ENCODE peak calls at places on chromosome 10, in ten cellular contexts. S, Y, M, K, Z, Q, N, B, U and H are unnamed samples.

GRCh38 chr10:17905491-17905890 is 46.2 kb upstream of the SLC39A12 start:
- DNase-seq in B (no peak), Y (no peak), U (peak; percentile 50), N (no peak), Q (no peak), S (no peak), K (no peak), Z (no peak), M (no peak), H (no peak)

GRCh38 chr10:44765299-44765698 is 145.8 kb upstream of the TMEM72 start:
- DNase-seq in Z (no peak), Y (no peak), Q (no peak), B (no peak), S (no peak), K (no peak), N (no peak), U (no peak), M (no peak), H (no peak)

GRCh38 chr10:113058175-113058961 is 108.3 kb downstream of the TCF7L2 start:
- DNase-seq in B (no peak), S (no peak), N (no peak), K (no peak), Z (no peak), M (no peak), U (peak; percentile 74), Y (no peak), Q (peak; percentile 53), H (no peak)

GRCh38 chr10:98344589-98345038 is 70.4 kb downstream of the PYROXD2 start:
- DNase-seq in Q (no peak), Z (no peak), Y (no peak), K (no peak), S (no peak), U (peak; percentile 91), B (no peak), N (no peak), M (no peak), H (no peak)

GRCh38 chr10:819326-819725 is 112.2 kb downstream of the LARP4B start:
- DNase-seq in Y (no peak), Z (no peak), M (no peak), S (no peak), B (no peak), K (no peak), U (peak; percentile 82), Q (no peak), N (no peak), H (no peak)

GRCh38 chr10:103584216-103585010 is 90.9 kb downstream of the NEURL1 start:
- DNase-seq in Z (no peak), K (no peak), Q (no peak), B (peak; percentile 41), U (no peak), N (no peak), M (no peak), Y (peak; percentile 61), S (no peak), H (peak; percentile 57)

GRCh38 chr10:72229261-72230251 is 13.5 kb upstream of the ASCC1 start:
- DNase-seq in U (peak; percentile 28), K (no peak), Y (no peak), M (no peak), N (no peak), B (no peak), Z (no peak), S (no peak), Q (no peak), H (no peak)

GRCh38 chr10:21499910-21500577 is 25.4 kb downstream of the SKIDA1 start:
- DNase-seq in K (no peak), M (no peak), U (no peak), S (no peak), Z (no peak), Q (no peak), B (no peak), Y (no peak), N (no peak), H (no peak)

GRCh38 chr10:121188005-121188404 is 336.8 kb downstream of the WDR11 start:
- DNase-seq in U (no peak), K (no peak), Z (no peak), M (no peak), S (peak; percentile 86), Q (no peak), N (no peak), B (no peak), Y (no peak), H (no peak)

GRCh38 chr10:88271736-88272135 is 311.4 kb downstream of the RNLS start:
- DNase-seq in U (peak; percentile 64), Z (no peak), S (no peak), M (no peak), B (peak; percentile 48), Q (no peak), K (no peak), N (no peak), Y (no peak), H (no peak)

GRCh38 chr10:49139000-49139865 is 5.4 kb upstream of the FAM170B start:
- DNase-seq in B (no peak), U (peak; percentile 66), Y (no peak), M (no peak), K (no peak), Z (no peak), N (no peak), S (no peak), Q (no peak), H (no peak)

GRCh38 chr10:98170249-98171117 is 36.0 kb downstream of the R3HCC1L start:
- DNase-seq in N (no peak), M (peak; percentile 3), Y (no peak), B (peak; percentile 53), K (peak; percentile 33), Q (peak; percentile 10), Z (peak; percentile 19), S (peak; percentile 58), U (peak; percentile 68), H (no peak)

GRCh38 chr10:29816801-29817558 is 182.2 kb upstream of the SVIL start:
- DNase-seq in Q (no peak), M (no peak), Y (no peak), N (no peak), B (no peak), U (no peak), K (no peak), S (no peak), Z (no peak), H (no peak)

GRCh38 chr10:12412671-12413368 is 63.5 kb downstream of the CAMK1D start:
- DNase-seq in S (peak; percentile 26), Z (no peak), N (no peak), B (peak; percentile 20), K (no peak), Q (no peak), U (no peak), M (no peak), Y (no peak), H (no peak)

GRCh38 chr10:50373821-50374501 is 122.6 kb upstream of the ASAH2 start:
- DNase-seq in M (no peak), U (peak; percentile 32), Y (no peak), K (no peak), Z (no peak), Q (no peak), N (no peak), S (no peak), B (no peak), H (no peak)

GRCh38 chr10:5627486-5628044 is 38.8 kb downstream of the ASB13 start:
- DNase-seq in Y (no peak), B (no peak), N (no peak), M (no peak), U (no peak), Q (no peak), S (no peak), Z (no peak), K (no peak), H (no peak)

GRCh38 chr10:110651044-110651958 is 7.2 kb downstream of the RBM20 start:
- DNase-seq in Q (no peak), S (no peak), U (peak; percentile 44), K (peak; percentile 88), Y (no peak), N (no peak), Z (no peak), B (peak; percentile 27), M (peak; percentile 70), H (no peak)

GRCh38 chr10:87505366-87506113 is 847 bp downstream of the MINPP1 start:
- DNase-seq in S (peak; percentile 79), Y (peak; percentile 16), Z (peak; percentile 4), M (peak; percentile 43), K (no peak), Q (no peak), U (peak; percentile 56), N (peak; percentile 82), B (peak; percentile 50), H (peak; percentile 19)

GRCh38 chr10:5625992-5626777 is 40.2 kb downstream of the ASB13 start:
- DNase-seq in B (no peak), Y (no peak), S (no peak), M (no peak), Z (no peak), Q (no peak), K (no peak), U (no peak), N (no peak), H (no peak)

GRCh38 chr10:48476279-48476982 is 128.4 kb downstream of the ARHGAP22 start:
- DNase-seq in U (no peak), Z (no peak), K (no peak), S (no peak), B (peak; percentile 89), M (no peak), Q (peak; percentile 37), N (peak; percentile 35), Y (no peak), H (no peak)

GRCh38 chr10:24360286-24361127 is 151.6 kb downstream of the KIAA1217 start:
- DNase-seq in Y (no peak), M (peak; percentile 36), Z (no peak), N (no peak), Q (no peak), B (peak; percentile 59), K (peak; percentile 61), S (peak; percentile 75), U (peak; percentile 88), H (no peak)

GRCh38 chr10:52443419-52444388 is 129.6 kb downstream of the DKK1 start:
- DNase-seq in S (no peak), B (no peak), Q (no peak), Z (peak; percentile 18), Y (no peak), N (no peak), K (peak; percentile 12), M (no peak), U (peak; percentile 95), H (no peak)

GRCh38 chr10:133378251-133379096 is 588 bp upstream of the PAOX start:
- DNase-seq in Z (no peak), M (peak; percentile 39), Y (peak; percentile 52), U (peak; percentile 58), S (peak; percentile 73), B (peak; percentile 20), Q (no peak), K (no peak), N (peak; percentile 90), H (no peak)

GRCh38 chr10:70532554-70533188 is 54.1 kb downstream of the PALD1 start:
- DNase-seq in B (no peak), K (no peak), S (no peak), U (no peak), M (no peak), Q (no peak), Z (no peak), Y (no peak), N (no peak), H (no peak)

GRCh38 chr10:131700032-131700431 is 200.8 kb upstream of the PPP2R2D start:
- DNase-seq in B (no peak), Y (no peak), Z (no peak), U (no peak), K (no peak), S (peak; percentile 18), N (peak; percentile 25), M (no peak), Q (no peak), H (no peak)